ENCODE peak calls at places on chromosomes 16 and 17, in ten cellular contexts. One of them, this sample, is unnamed.

GRCh38 chr17:2928294-2928890 is 132.2 kb downstream of the RAP1GAP2 start:
- DNase-seq in psoas muscle: no peak
- DNase-seq in transverse colon: no peak
- DNase-seq in hepatocyte: peak
- DNase-seq in tibial artery: no peak
- DNase-seq in Peyer's patch: no peak
- DNase-seq in Panc1: no peak
- DNase-seq in CD4-positive, CD25-positive, alpha-beta regulatory T cell: no peak
- DNase-seq in tibial nerve: no peak
- DNase-seq in ovary: no peak
- DNase-seq in this sample: no peak

GRCh38 chr16:23678430-23679273 is at the start of gene PLK1:
- DNase-seq in psoas muscle: peak
- DNase-seq in transverse colon: peak
- DNase-seq in hepatocyte: peak
- DNase-seq in tibial artery: peak
- DNase-seq in Peyer's patch: peak
- DNase-seq in Panc1: peak
- DNase-seq in CD4-positive, CD25-positive, alpha-beta regulatory T cell: peak
- DNase-seq in tibial nerve: peak
- DNase-seq in ovary: peak
- DNase-seq in this sample: peak

GRCh38 chr17:62941358-62941991 is 24.6 kb upstream of the TANC2 start:
- DNase-seq in psoas muscle: no peak
- DNase-seq in transverse colon: no peak
- DNase-seq in hepatocyte: no peak
- DNase-seq in tibial artery: no peak
- DNase-seq in Peyer's patch: no peak
- DNase-seq in Panc1: no peak
- DNase-seq in CD4-positive, CD25-positive, alpha-beta regulatory T cell: no peak
- DNase-seq in tibial nerve: no peak
- DNase-seq in ovary: no peak
- DNase-seq in this sample: no peak

GRCh38 chr16:86928517-86929148 is 350.3 kb downstream of the FOXL1 start:
- DNase-seq in psoas muscle: no peak
- DNase-seq in transverse colon: no peak
- DNase-seq in hepatocyte: no peak
- DNase-seq in tibial artery: no peak
- DNase-seq in Peyer's patch: no peak
- DNase-seq in Panc1: no peak
- DNase-seq in CD4-positive, CD25-positive, alpha-beta regulatory T cell: no peak
- DNase-seq in tibial nerve: no peak
- DNase-seq in ovary: no peak
- DNase-seq in this sample: no peak

GRCh38 chr17:6456321-6456720 is 12.1 kb downstream of the PIMREG start:
- DNase-seq in psoas muscle: peak
- DNase-seq in transverse colon: no peak
- DNase-seq in hepatocyte: no peak
- DNase-seq in tibial artery: no peak
- DNase-seq in Peyer's patch: no peak
- DNase-seq in Panc1: no peak
- DNase-seq in CD4-positive, CD25-positive, alpha-beta regulatory T cell: no peak
- DNase-seq in tibial nerve: no peak
- DNase-seq in ovary: peak
- DNase-seq in this sample: peak

GRCh38 chr17:193841-194806 is 12.7 kb upstream of the DOC2B start:
- DNase-seq in psoas muscle: peak
- DNase-seq in transverse colon: no peak
- DNase-seq in hepatocyte: peak
- DNase-seq in tibial artery: no peak
- DNase-seq in Peyer's patch: peak
- DNase-seq in Panc1: no peak
- DNase-seq in CD4-positive, CD25-positive, alpha-beta regulatory T cell: no peak
- DNase-seq in tibial nerve: no peak
- DNase-seq in ovary: no peak
- DNase-seq in this sample: peak

GRCh38 chr17:74531231-74531761 is at the start of gene CD300LB:
- DNase-seq in psoas muscle: no peak
- DNase-seq in transverse colon: no peak
- DNase-seq in hepatocyte: no peak
- DNase-seq in tibial artery: no peak
- DNase-seq in Peyer's patch: peak
- DNase-seq in Panc1: no peak
- DNase-seq in CD4-positive, CD25-positive, alpha-beta regulatory T cell: no peak
- DNase-seq in tibial nerve: no peak
- DNase-seq in ovary: no peak
- DNase-seq in this sample: peak

GRCh38 chr17:40553694-40554534 is 11.4 kb downstream of the CCR7 start:
- DNase-seq in psoas muscle: peak
- DNase-seq in transverse colon: no peak
- DNase-seq in hepatocyte: no peak
- DNase-seq in tibial artery: peak
- DNase-seq in Peyer's patch: peak
- DNase-seq in Panc1: no peak
- DNase-seq in CD4-positive, CD25-positive, alpha-beta regulatory T cell: no peak
- DNase-seq in tibial nerve: peak
- DNase-seq in ovary: peak
- DNase-seq in this sample: peak

GRCh38 chr17:16986391-16986790 is 14.5 kb upstream of the TNFRSF13B start:
- DNase-seq in psoas muscle: no peak
- DNase-seq in transverse colon: no peak
- DNase-seq in hepatocyte: peak
- DNase-seq in tibial artery: no peak
- DNase-seq in Peyer's patch: peak
- DNase-seq in Panc1: no peak
- DNase-seq in CD4-positive, CD25-positive, alpha-beta regulatory T cell: no peak
- DNase-seq in tibial nerve: no peak
- DNase-seq in ovary: no peak
- DNase-seq in this sample: no peak

GRCh38 chr16:89304941-89305705 is 87.6 kb downstream of the ZNF778 start:
- DNase-seq in psoas muscle: no peak
- DNase-seq in transverse colon: no peak
- DNase-seq in hepatocyte: no peak
- DNase-seq in tibial artery: no peak
- DNase-seq in Peyer's patch: no peak
- DNase-seq in Panc1: no peak
- DNase-seq in CD4-positive, CD25-positive, alpha-beta regulatory T cell: no peak
- DNase-seq in tibial nerve: no peak
- DNase-seq in ovary: no peak
- DNase-seq in this sample: no peak

DNA sequence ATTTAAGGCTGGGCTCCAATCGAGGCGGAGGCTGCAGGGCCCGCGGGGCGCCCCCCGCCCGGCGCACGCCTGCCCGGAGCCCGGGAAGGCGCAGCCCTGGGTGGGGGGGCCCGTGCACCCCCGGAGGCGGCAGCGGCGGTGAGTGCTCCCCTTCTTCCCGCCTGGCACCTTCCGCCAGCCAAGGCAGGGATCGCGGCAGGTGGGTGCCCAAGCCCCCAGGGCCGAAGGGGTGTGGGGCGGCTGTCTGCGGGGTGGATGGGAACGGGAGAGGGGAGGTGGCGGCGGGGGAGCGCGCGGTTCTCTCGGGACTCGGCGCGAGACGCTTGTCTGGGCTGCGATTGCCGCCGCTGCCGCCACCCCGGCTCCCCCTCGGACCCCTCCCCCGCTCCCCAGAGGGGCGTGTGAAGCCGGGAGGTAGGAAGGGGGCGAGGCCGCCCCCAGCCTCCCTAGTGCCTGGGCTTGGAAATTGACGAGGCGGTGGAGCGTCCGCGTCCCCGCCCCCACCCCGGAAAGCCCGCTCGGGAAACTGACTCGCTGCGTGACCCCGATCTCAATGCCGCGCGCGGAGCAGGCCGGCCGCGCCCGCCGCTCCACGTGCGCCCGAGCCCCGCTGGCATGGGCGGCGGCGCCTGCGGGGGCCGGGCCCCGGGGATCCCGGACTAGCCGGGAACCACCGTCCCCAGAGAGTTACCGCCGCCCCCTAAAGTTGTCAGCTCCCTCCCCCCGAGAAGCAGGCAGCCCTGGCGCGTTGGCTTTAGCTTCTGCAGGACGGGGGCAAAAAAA is 231.5 kb downstream of the MRTFB start:
- DNase-seq in psoas muscle: peak
- DNase-seq in transverse colon: peak
- DNase-seq in hepatocyte: peak
- DNase-seq in tibial artery: no peak
- DNase-seq in Peyer's patch: no peak
- DNase-seq in Panc1: no peak
- DNase-seq in CD4-positive, CD25-positive, alpha-beta regulatory T cell: no peak
- DNase-seq in tibial nerve: no peak
- DNase-seq in ovary: peak
- DNase-seq in this sample: peak
- H3K27ac ChIP-seq in psoas muscle: peak
- H3K27ac ChIP-seq in transverse colon: peak
- H3K27ac ChIP-seq in hepatocyte: no peak
- H3K27ac ChIP-seq in tibial artery: peak
- H3K27ac ChIP-seq in Peyer's patch: peak
- H3K27ac ChIP-seq in Panc1: peak
- H3K27ac ChIP-seq in CD4-positive, CD25-positive, alpha-beta regulatory T cell: no peak
- H3K27ac ChIP-seq in tibial nerve: peak
- H3K27ac ChIP-seq in ovary: peak
- H3K27ac ChIP-seq in this sample: peak

DNA sequence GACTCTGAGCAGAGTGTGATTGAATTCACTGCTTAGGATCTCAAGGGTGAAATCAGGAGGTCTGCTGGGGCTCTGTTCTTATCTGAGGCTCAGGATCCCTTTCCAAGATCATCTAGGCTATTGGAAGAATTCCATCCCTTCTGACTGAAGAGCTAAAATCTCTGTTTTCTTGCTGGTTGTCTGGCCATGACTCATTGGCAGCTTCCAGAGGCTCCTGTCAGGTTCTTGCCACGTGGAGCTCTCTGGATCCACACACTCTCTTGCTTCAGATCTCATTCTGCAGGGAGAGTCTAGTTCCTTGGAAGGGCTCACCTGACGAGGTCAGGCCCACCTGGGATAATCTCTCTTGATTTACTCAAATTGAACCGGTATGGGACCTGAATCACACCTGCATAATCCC is 930.7 kb downstream of the CDH8 start:
- DNase-seq in psoas muscle: no peak
- DNase-seq in transverse colon: no peak
- DNase-seq in hepatocyte: peak
- DNase-seq in tibial artery: no peak
- DNase-seq in Peyer's patch: no peak
- DNase-seq in Panc1: no peak
- DNase-seq in CD4-positive, CD25-positive, alpha-beta regulatory T cell: no peak
- DNase-seq in tibial nerve: no peak
- DNase-seq in ovary: no peak
- DNase-seq in this sample: no peak
- H3K27ac ChIP-seq in psoas muscle: no peak
- H3K27ac ChIP-seq in transverse colon: no peak
- H3K27ac ChIP-seq in hepatocyte: no peak
- H3K27ac ChIP-seq in tibial artery: no peak
- H3K27ac ChIP-seq in Peyer's patch: no peak
- H3K27ac ChIP-seq in Panc1: no peak
- H3K27ac ChIP-seq in CD4-positive, CD25-positive, alpha-beta regulatory T cell: no peak
- H3K27ac ChIP-seq in tibial nerve: no peak
- H3K27ac ChIP-seq in ovary: no peak
- H3K27ac ChIP-seq in this sample: no peak

GRCh38 chr17:35984140-35984539 is 2.4 kb downstream of the CCL14 start:
- DNase-seq in psoas muscle: no peak
- DNase-seq in transverse colon: no peak
- DNase-seq in hepatocyte: no peak
- DNase-seq in tibial artery: no peak
- DNase-seq in Peyer's patch: no peak
- DNase-seq in Panc1: no peak
- DNase-seq in CD4-positive, CD25-positive, alpha-beta regulatory T cell: no peak
- DNase-seq in tibial nerve: no peak
- DNase-seq in ovary: no peak
- DNase-seq in this sample: no peak

GRCh38 chr17:35982409-35983191 is 1.3 kb upstream of the CCL16 start:
- DNase-seq in psoas muscle: no peak
- DNase-seq in transverse colon: no peak
- DNase-seq in hepatocyte: no peak
- DNase-seq in tibial artery: no peak
- DNase-seq in Peyer's patch: no peak
- DNase-seq in Panc1: no peak
- DNase-seq in CD4-positive, CD25-positive, alpha-beta regulatory T cell: no peak
- DNase-seq in tibial nerve: no peak
- DNase-seq in ovary: no peak
- DNase-seq in this sample: no peak

GRCh38 chr17:35988164-35988563 is 1.6 kb upstream of the CCL14 start:
- DNase-seq in psoas muscle: no peak
- DNase-seq in transverse colon: no peak
- DNase-seq in hepatocyte: no peak
- DNase-seq in tibial artery: no peak
- DNase-seq in Peyer's patch: no peak
- DNase-seq in Panc1: no peak
- DNase-seq in CD4-positive, CD25-positive, alpha-beta regulatory T cell: no peak
- DNase-seq in tibial nerve: no peak
- DNase-seq in ovary: no peak
- DNase-seq in this sample: no peak

GRCh38 chr17:35991075-35991474 is 4.5 kb upstream of the CCL14 start:
- DNase-seq in psoas muscle: no peak
- DNase-seq in transverse colon: no peak
- DNase-seq in hepatocyte: peak
- DNase-seq in tibial artery: no peak
- DNase-seq in Peyer's patch: peak
- DNase-seq in Panc1: no peak
- DNase-seq in CD4-positive, CD25-positive, alpha-beta regulatory T cell: no peak
- DNase-seq in tibial nerve: no peak
- DNase-seq in ovary: no peak
- DNase-seq in this sample: no peak

GRCh38 chr17:35986643-35987042 is at the start of gene CCL14:
- DNase-seq in psoas muscle: no peak
- DNase-seq in transverse colon: no peak
- DNase-seq in hepatocyte: no peak
- DNase-seq in tibial artery: no peak
- DNase-seq in Peyer's patch: no peak
- DNase-seq in Panc1: no peak
- DNase-seq in CD4-positive, CD25-positive, alpha-beta regulatory T cell: no peak
- DNase-seq in tibial nerve: no peak
- DNase-seq in ovary: no peak
- DNase-seq in this sample: no peak
- H3K27ac ChIP-seq in psoas muscle: no peak
- H3K27ac ChIP-seq in transverse colon: no peak
- H3K27ac ChIP-seq in hepatocyte: no peak
- H3K27ac ChIP-seq in tibial artery: no peak
- H3K27ac ChIP-seq in Peyer's patch: no peak
- H3K27ac ChIP-seq in Panc1: no peak
- H3K27ac ChIP-seq in CD4-positive, CD25-positive, alpha-beta regulatory T cell: no peak
- H3K27ac ChIP-seq in tibial nerve: peak
- H3K27ac ChIP-seq in ovary: no peak
- H3K27ac ChIP-seq in this sample: no peak

GRCh38 chr16:19458722-19459379 is 41.2 kb downstream of the TMC5 start:
- DNase-seq in psoas muscle: no peak
- DNase-seq in transverse colon: no peak
- DNase-seq in hepatocyte: no peak
- DNase-seq in tibial artery: no peak
- DNase-seq in Peyer's patch: no peak
- DNase-seq in Panc1: no peak
- DNase-seq in CD4-positive, CD25-positive, alpha-beta regulatory T cell: no peak
- DNase-seq in tibial nerve: no peak
- DNase-seq in ovary: no peak
- DNase-seq in this sample: no peak
- H3K27ac ChIP-seq in psoas muscle: no peak
- H3K27ac ChIP-seq in transverse colon: no peak
- H3K27ac ChIP-seq in hepatocyte: no peak
- H3K27ac ChIP-seq in tibial artery: no peak
- H3K27ac ChIP-seq in Peyer's patch: no peak
- H3K27ac ChIP-seq in Panc1: no peak
- H3K27ac ChIP-seq in CD4-positive, CD25-positive, alpha-beta regulatory T cell: no peak
- H3K27ac ChIP-seq in tibial nerve: no peak
- H3K27ac ChIP-seq in ovary: no peak
- H3K27ac ChIP-seq in this sample: no peak

GRCh38 chr17:76383645-76384221 is 676 bp upstream of the SPHK1 start:
- DNase-seq in psoas muscle: peak
- DNase-seq in transverse colon: peak
- DNase-seq in hepatocyte: peak
- DNase-seq in tibial artery: no peak
- DNase-seq in Peyer's patch: peak
- DNase-seq in Panc1: no peak
- DNase-seq in CD4-positive, CD25-positive, alpha-beta regulatory T cell: no peak
- DNase-seq in tibial nerve: peak
- DNase-seq in ovary: peak
- DNase-seq in this sample: peak
- H3K27ac ChIP-seq in psoas muscle: peak
- H3K27ac ChIP-seq in transverse colon: peak
- H3K27ac ChIP-seq in hepatocyte: no peak
- H3K27ac ChIP-seq in tibial artery: peak
- H3K27ac ChIP-seq in Peyer's patch: peak
- H3K27ac ChIP-seq in Panc1: peak
- H3K27ac ChIP-seq in CD4-positive, CD25-positive, alpha-beta regulatory T cell: no peak
- H3K27ac ChIP-seq in tibial nerve: peak
- H3K27ac ChIP-seq in ovary: peak
- H3K27ac ChIP-seq in this sample: no peak